ENCODE peak calls at places on chromosome 10, in five cellular contexts. D is transverse colon, K is upper lobe of left lung, Q is HCT116, P is spleen. H is an unnamed sample.

GRCh38 chr10:60534791-60535389 is 145.2 kb upstream of the ANK3 start:
- DNase-seq in D (no peak), K (no peak), Q (no peak), P (no peak), H (no peak)

GRCh38 chr10:35268791-35269257 is 67.5 kb upstream of the CCNY start:
- DNase-seq in D (no peak), K (no peak), Q (no peak), P (no peak), H (no peak)

GRCh38 chr10:74035324-74035723 is 37.4 kb downstream of the VCL start:
- DNase-seq in D (no peak), K (no peak), Q (no peak), P (no peak), H (no peak)

GRCh38 chr10:30705086-30705624 is 75.6 kb upstream of the LYZL2 start:
- DNase-seq in D (peak; percentile 25), K (no peak), Q (no peak), P (no peak), H (no peak)

GRCh38 chr10:95247200-95247880 is 43.5 kb downstream of the PDLIM1 start:
- DNase-seq in D (no peak), K (no peak), Q (no peak), P (no peak), H (no peak)

GRCh38 chr10:93334901-93335312 is 147.2 kb downstream of the MYOF start:
- DNase-seq in D (no peak), K (peak; percentile 21), Q (peak; percentile 83), P (no peak), H (no peak)

GRCh38 chr10:98414578-98414931 is 427 bp downstream of the PYROXD2 start:
- DNase-seq in D (no peak), K (no peak), Q (no peak), P (no peak), H (no peak)

GRCh38 chr10:66678521-66678920 is 247.3 kb upstream of the LRRTM3 start:
- DNase-seq in D (no peak), K (no peak), Q (no peak), P (no peak), H (no peak)

GRCh38 chr10:46525824-46526681 is 30.4 kb downstream of the GPRIN2 start:
- DNase-seq in D (no peak), K (no peak), Q (peak; percentile 26), P (no peak), H (no peak)

GRCh38 chr10:54559498-54559897 is 241.5 kb downstream of the PCDH15 start:
- DNase-seq in D (no peak), K (no peak), Q (no peak), P (no peak), H (no peak)

GRCh38 chr10:88114368-88114767 is 250.9 kb downstream of the PTEN start:
- DNase-seq in D (peak; percentile 29), K (peak; percentile 77), Q (peak; percentile 35), P (no peak), H (no peak)

GRCh38 chr10:91420868-91421267 is 10.7 kb downstream of the HECTD2 start:
- DNase-seq in D (no peak), K (no peak), Q (no peak), P (no peak), H (no peak)

GRCh38 chr10:95406651-95407280 is 116.0 kb upstream of the PDLIM1 start:
- DNase-seq in D (peak; percentile 74), K (peak; percentile 71), Q (no peak), P (no peak), H (peak; percentile 42)

GRCh38 chr10:132136689-132137088 is 50.1 kb upstream of the DPYSL4 start:
- DNase-seq in D (no peak), K (no peak), Q (no peak), P (peak; percentile 52), H (no peak)

GRCh38 chr10:986137-986825 is 2.0 kb upstream of the GTPBP4 start:
- DNase-seq in D (no peak), K (peak; percentile 91), Q (no peak), P (no peak), H (no peak)

GRCh38 chr10:102413053-102413705 is 5.4 kb downstream of the PSD start:
- DNase-seq in D (no peak), K (no peak), Q (no peak), P (no peak), H (no peak)

GRCh38 chr10:119919271-119919670 is 26.7 kb downstream of the SEC23IP start:
- DNase-seq in D (no peak), K (no peak), Q (no peak), P (no peak), H (no peak)

GRCh38 chr10:70853031-70853430 is 35.3 kb downstream of the PCBD1 start:
- DNase-seq in D (no peak), K (no peak), Q (no peak), P (no peak), H (no peak)

GRCh38 chr10:77770081-77770867 is 132.7 kb upstream of the KCNMA1 start:
- DNase-seq in D (no peak), K (no peak), Q (no peak), P (no peak), H (no peak)
- TF ChIP-seq POLR2AphosphoS5 in D (no peak), K (no peak), Q (no peak), P (no peak), H (no peak)

DNA sequence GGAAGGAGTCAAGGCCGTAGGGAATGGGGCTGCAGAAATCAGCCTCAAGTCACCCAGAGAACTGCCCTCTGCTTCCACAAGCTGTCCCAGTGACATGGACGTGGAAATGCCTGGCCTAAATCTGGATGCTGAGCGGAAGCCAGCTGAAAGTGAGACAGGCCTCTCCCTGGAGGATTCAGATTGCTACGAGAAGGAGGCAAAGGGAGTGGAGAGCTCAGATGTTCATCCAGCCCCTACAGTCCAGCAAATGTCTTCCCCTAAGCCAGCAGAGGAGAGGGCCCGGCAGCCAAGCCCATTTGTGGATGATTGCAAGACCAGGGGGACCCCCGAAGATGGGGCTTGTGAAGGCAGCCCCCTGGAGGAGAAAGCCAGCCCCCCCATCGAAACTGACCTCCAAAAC is 50.2 kb upstream of the PDCD4 start:
- DNase-seq in D (no peak), K (no peak), Q (no peak), P (no peak), H (no peak)
- TF ChIP-seq POLR2AphosphoS5 in D (no peak), K (no peak), Q (no peak), P (no peak), H (no peak)

GRCh38 chr10:79286318-79286951 is 60.8 kb upstream of the PPIF start:
- DNase-seq in D (peak; percentile 87), K (peak; percentile 90), Q (no peak), P (peak; percentile 98), H (peak; percentile 46)
- TF ChIP-seq POLR2AphosphoS5 in D (peak; percentile 39), K (peak; percentile 54), Q (no peak), P (peak; percentile 95), H (no peak)

GRCh38 chr10:3190817-3191216 is 18.2 kb upstream of the PITRM1 start:
- DNase-seq in D (no peak), K (peak; percentile 5), Q (no peak), P (no peak), H (no peak)

GRCh38 chr10:3195286-3195685 is 22.7 kb upstream of the PITRM1 start:
- DNase-seq in D (no peak), K (no peak), Q (no peak), P (no peak), H (no peak)

GRCh38 chr10:3194871-3195270 is 22.3 kb upstream of the PITRM1 start:
- DNase-seq in D (no peak), K (no peak), Q (no peak), P (no peak), H (no peak)

GRCh38 chr10:3193751-3194150 is 21.2 kb upstream of the PITRM1 start:
- DNase-seq in D (no peak), K (no peak), Q (no peak), P (no peak), H (no peak)

GRCh38 chr10:3192856-3193635 is 20.5 kb upstream of the PITRM1 start:
- DNase-seq in D (peak; percentile 61), K (peak; percentile 42), Q (peak; percentile 34), P (no peak), H (peak; percentile 60)
- TF ChIP-seq POLR2AphosphoS5 in D (peak; percentile 33), K (peak; percentile 62), Q (no peak), P (no peak), H (peak; percentile 83)

GRCh38 chr10:21278491-21279216 is 246.8 kb downstream of the SKIDA1 start:
- DNase-seq in D (peak; percentile 88), K (peak; percentile 95), Q (peak; percentile 89), P (peak; percentile 89), H (peak; percentile 92)
- TF ChIP-seq POLR2AphosphoS5 in D (no peak), K (no peak), Q (no peak), P (no peak), H (peak; percentile 48)

GRCh38 chr10:48517911-48518321 is 87.0 kb downstream of the ARHGAP22 start:
- DNase-seq in D (no peak), K (no peak), Q (no peak), P (peak; percentile 70), H (no peak)
- TF ChIP-seq POLR2AphosphoS5 in D (no peak), K (no peak), Q (no peak), P (no peak), H (no peak)

DNA sequence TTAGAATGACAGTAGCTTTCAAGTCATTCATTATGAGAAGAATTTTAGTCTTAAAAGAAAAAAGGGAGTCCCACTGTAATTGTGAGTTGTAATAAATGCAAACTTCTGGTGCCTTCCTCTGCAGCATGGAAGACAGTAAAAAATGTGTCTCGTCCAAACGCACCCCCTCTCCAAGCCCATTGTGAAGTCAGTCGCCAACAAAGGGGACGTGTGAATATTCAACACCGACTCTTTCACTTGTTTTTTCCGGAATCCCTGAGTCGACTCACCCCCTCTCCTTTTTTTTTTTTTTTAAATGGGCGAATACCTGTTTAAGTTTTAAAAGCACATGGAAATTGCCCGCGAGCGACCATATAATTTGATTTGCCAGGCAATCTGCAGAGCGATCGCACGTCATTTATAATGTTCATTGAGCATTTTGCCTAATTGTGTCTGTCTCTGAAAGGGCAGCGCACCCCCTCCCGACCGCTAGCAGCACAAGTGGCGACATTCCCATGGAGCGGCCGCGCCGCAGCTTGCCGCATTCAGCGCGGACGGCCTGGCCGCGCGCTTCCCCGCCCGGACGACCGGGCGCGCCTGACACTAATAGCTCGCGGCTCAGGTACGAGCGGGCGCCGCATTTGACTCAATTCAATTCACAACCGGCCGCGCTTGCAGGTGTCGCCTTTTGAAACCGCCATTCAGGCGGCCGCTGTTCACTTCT is 19.1 kb upstream of the PTF1A start:
- DNase-seq in D (no peak), K (no peak), Q (no peak), P (no peak), H (no peak)
- TF ChIP-seq POLR2AphosphoS5 in D (no peak), K (no peak), Q (no peak), P (no peak), H (no peak)

DNA sequence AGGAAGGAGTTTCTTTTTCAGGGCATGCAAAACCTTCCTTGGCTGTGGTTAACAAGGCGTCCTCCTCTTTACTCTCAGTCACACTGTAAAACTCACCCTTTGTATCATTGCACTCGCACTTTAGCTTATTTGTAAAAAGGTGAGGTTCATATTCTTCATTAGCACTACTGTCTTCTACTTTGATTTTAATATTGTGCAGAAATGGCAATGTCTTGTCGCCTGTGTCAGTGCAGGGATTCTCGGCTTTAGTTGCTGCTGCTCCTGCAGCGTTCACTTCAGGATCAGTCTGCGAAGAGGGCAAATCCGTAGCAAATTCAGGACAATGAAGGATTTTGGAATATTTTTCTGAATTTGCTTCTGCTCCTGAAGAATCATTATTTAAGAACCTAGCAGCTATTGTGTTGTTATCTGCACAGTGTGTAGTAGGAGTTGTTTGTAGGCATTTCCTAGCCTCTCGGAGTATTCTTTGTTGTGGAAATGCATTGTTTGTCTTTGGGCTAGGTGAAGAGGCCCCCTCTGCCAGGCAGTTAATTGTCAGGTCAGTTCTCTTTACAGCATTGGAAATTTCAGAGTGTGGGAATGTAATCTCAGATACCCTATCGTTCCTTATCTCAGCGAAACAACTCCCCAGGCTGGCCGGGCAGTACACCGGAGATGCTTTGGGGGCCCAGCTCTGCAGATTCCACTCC is 9.8 kb downstream of the SKIDA1 start:
- DNase-seq in D (no peak), K (no peak), Q (no peak), P (no peak), H (no peak)
- TF ChIP-seq POLR2AphosphoS5 in D (no peak), K (no peak), Q (no peak), P (no peak), H (no peak)